ENCODE peak calls at places on chromosomes 16 and 17, in five cellular contexts. One of them, this sample, is unnamed.

GRCh38 chr17:82375359-82376041 is 3.9 kb downstream of the UTS2R start:
- DNase-seq in K562: no peak
- DNase-seq in IMR-90: no peak
- DNase-seq in HepG2: no peak
- DNase-seq in A549: no peak
- DNase-seq in this sample: no peak

GRCh38 chr17:57312242-57312641 is 55.9 kb downstream of the MSI2 start:
- DNase-seq in HepG2: no peak
- DNase-seq in K562: no peak
- DNase-seq in A549: no peak
- DNase-seq in IMR-90: no peak
- DNase-seq in this sample: no peak

GRCh38 chr16:22402191-22402590 is 27.8 kb upstream of the CDR2 start:
- DNase-seq in IMR-90: peak; percentile 20
- DNase-seq in A549: no peak
- DNase-seq in HepG2: no peak
- DNase-seq in K562: no peak
- DNase-seq in this sample: no peak

GRCh38 chr16:53805113-53805512 is 101.2 kb downstream of the FTO start:
- DNase-seq in A549: no peak
- DNase-seq in IMR-90: no peak
- DNase-seq in K562: no peak
- DNase-seq in HepG2: no peak
- DNase-seq in this sample: no peak

GRCh38 chr17:17061516-17061915 is 19.3 kb downstream of the MPRIP start:
- DNase-seq in HepG2: no peak
- DNase-seq in IMR-90: no peak
- DNase-seq in K562: no peak
- DNase-seq in A549: no peak
- DNase-seq in this sample: no peak

GRCh38 chr17:65368341-65368740 is 193.1 kb downstream of the AXIN2 start:
- DNase-seq in A549: no peak
- DNase-seq in HepG2: no peak
- DNase-seq in IMR-90: no peak
- DNase-seq in K562: no peak
- DNase-seq in this sample: no peak

GRCh38 chr17:76841776-76842405 is 26.3 kb upstream of the MGAT5B start:
- DNase-seq in A549: peak; percentile 40
- DNase-seq in K562: peak; percentile 47
- DNase-seq in HepG2: no peak
- DNase-seq in IMR-90: no peak
- DNase-seq in this sample: peak; percentile 64

GRCh38 chr16:15721018-15721417 is 71.0 kb downstream of the NDE1 start:
- DNase-seq in HepG2: no peak
- DNase-seq in A549: no peak
- DNase-seq in IMR-90: no peak
- DNase-seq in K562: no peak
- DNase-seq in this sample: no peak

GRCh38 chr16:67198238-67198734 is 645 bp upstream of the ELMO3 start:
- DNase-seq in A549: peak; percentile 93
- DNase-seq in IMR-90: peak; percentile 29
- DNase-seq in HepG2: no peak
- DNase-seq in K562: no peak
- DNase-seq in this sample: peak; percentile 73

GRCh38 chr16:11308493-11309283 is 27.6 kb upstream of the PRM1 start:
- DNase-seq in K562: peak; percentile 46
- DNase-seq in A549: no peak
- DNase-seq in IMR-90: no peak
- DNase-seq in HepG2: peak; percentile 87
- DNase-seq in this sample: no peak

GRCh38 chr16:62985727-62986126 is 949.5 kb upstream of the CDH8 start:
- DNase-seq in IMR-90: no peak
- DNase-seq in HepG2: no peak
- DNase-seq in K562: no peak
- DNase-seq in A549: no peak
- DNase-seq in this sample: no peak

GRCh38 chr17:80455328-80455710 is 21.1 kb downstream of the NPTX1 start:
- DNase-seq in A549: peak; percentile 88
- DNase-seq in HepG2: peak; percentile 64
- DNase-seq in K562: no peak
- DNase-seq in IMR-90: peak; percentile 46
- DNase-seq in this sample: no peak

GRCh38 chr16:78673884-78674283 is 574.4 kb downstream of the WWOX start:
- DNase-seq in K562: no peak
- DNase-seq in HepG2: no peak
- DNase-seq in IMR-90: no peak
- DNase-seq in A549: no peak
- DNase-seq in this sample: no peak

GRCh38 chr17:37134050-37134449 is 185.3 kb downstream of the AATF start:
- DNase-seq in HepG2: no peak
- DNase-seq in A549: no peak
- DNase-seq in IMR-90: peak; percentile 10
- DNase-seq in K562: no peak
- DNase-seq in this sample: no peak

GRCh38 chr16:63192969-63193368 is 1156.7 kb upstream of the CDH8 start:
- DNase-seq in IMR-90: no peak
- DNase-seq in K562: no peak
- DNase-seq in HepG2: no peak
- DNase-seq in A549: no peak
- DNase-seq in this sample: no peak

GRCh38 chr16:64292953-64293352 is 828.9 kb downstream of the CDH11 start:
- DNase-seq in K562: no peak
- DNase-seq in HepG2: no peak
- DNase-seq in IMR-90: no peak
- DNase-seq in A549: no peak
- DNase-seq in this sample: no peak

GRCh38 chr17:42773290-42774035 is at the start of gene VPS25:
- DNase-seq in IMR-90: peak; percentile 87
- DNase-seq in HepG2: peak; percentile 84
- DNase-seq in K562: peak; percentile 88
- DNase-seq in A549: peak; percentile 98
- DNase-seq in this sample: no peak

GRCh38 chr17:81519284-81520020 is 6.9 kb upstream of the ACTG1 start:
- DNase-seq in HepG2: no peak
- DNase-seq in IMR-90: no peak
- DNase-seq in A549: peak; percentile 61
- DNase-seq in K562: peak; percentile 91
- DNase-seq in this sample: no peak

GRCh38 chr17:72487731-72488325 is 367.0 kb downstream of the SOX9 start:
- DNase-seq in IMR-90: no peak
- DNase-seq in A549: no peak
- DNase-seq in HepG2: no peak
- DNase-seq in K562: no peak
- DNase-seq in this sample: no peak

GRCh38 chr17:57925361-57925990 is 29.7 kb downstream of the CUEDC1 start:
- DNase-seq in IMR-90: no peak
- DNase-seq in A549: no peak
- DNase-seq in HepG2: no peak
- DNase-seq in K562: no peak
- DNase-seq in this sample: no peak

GRCh38 chr16:86072328-86073102 is 173.6 kb downstream of the IRF8 start:
- DNase-seq in IMR-90: peak; percentile 86
- DNase-seq in K562: peak; percentile 75
- DNase-seq in A549: peak; percentile 64
- DNase-seq in HepG2: peak; percentile 41
- DNase-seq in this sample: peak; percentile 80

GRCh38 chr16:77696149-77696548 is 26.2 kb upstream of the NUDT7 start:
- DNase-seq in K562: no peak
- DNase-seq in HepG2: no peak
- DNase-seq in A549: no peak
- DNase-seq in IMR-90: no peak
- DNase-seq in this sample: no peak

GRCh38 chr16:53087101-53087500 is 32.3 kb downstream of the CHD9 start:
- DNase-seq in IMR-90: peak; percentile 72
- DNase-seq in K562: no peak
- DNase-seq in HepG2: no peak
- DNase-seq in A549: no peak
- DNase-seq in this sample: no peak

GRCh38 chr17:72120878-72121163 is at the start of gene SOX9:
- DNase-seq in IMR-90: peak; percentile 96
- DNase-seq in A549: peak; percentile 100
- DNase-seq in K562: no peak
- DNase-seq in HepG2: peak; percentile 98
- DNase-seq in this sample: peak; percentile 85

GRCh38 chr17:3575506-3575905 is 17.9 kb upstream of the TRPV3 start:
- DNase-seq in IMR-90: peak; percentile 76
- DNase-seq in A549: no peak
- DNase-seq in HepG2: no peak
- DNase-seq in K562: no peak
- DNase-seq in this sample: no peak

GRCh38 chr17:18235743-18236256 is 10.4 kb downstream of the LLGL1 start:
- DNase-seq in HepG2: no peak
- DNase-seq in K562: no peak
- DNase-seq in A549: no peak
- DNase-seq in IMR-90: peak; percentile 67
- DNase-seq in this sample: no peak

GRCh38 chr16:11547517-11547916 is 39.2 kb downstream of the LITAF start:
- DNase-seq in HepG2: no peak
- DNase-seq in IMR-90: no peak
- DNase-seq in A549: no peak
- DNase-seq in K562: no peak
- DNase-seq in this sample: no peak

GRCh38 chr16:67435758-67436164 is 4.8 kb downstream of the HSD11B2 start:
- DNase-seq in IMR-90: no peak
- DNase-seq in K562: no peak
- DNase-seq in A549: no peak
- DNase-seq in HepG2: no peak
- DNase-seq in this sample: no peak

GRCh38 chr17:2087597-2088211 is 32.8 kb downstream of the HIC1 start:
- DNase-seq in IMR-90: peak; percentile 12
- DNase-seq in HepG2: no peak
- DNase-seq in K562: no peak
- DNase-seq in A549: no peak
- DNase-seq in this sample: no peak

GRCh38 chr17:55152236-55152635 is 112.5 kb upstream of the HLF start:
- DNase-seq in K562: no peak
- DNase-seq in A549: no peak
- DNase-seq in IMR-90: peak; percentile 61
- DNase-seq in HepG2: no peak
- DNase-seq in this sample: no peak

GRCh38 chr16:24671455-24671954 is 57.9 kb upstream of the TNRC6A start:
- DNase-seq in HepG2: no peak
- DNase-seq in K562: no peak
- DNase-seq in IMR-90: no peak
- DNase-seq in A549: no peak
- DNase-seq in this sample: no peak

GRCh38 chr16:471353-472198 is 46.1 kb downstream of the RAB11FIP3 start:
- DNase-seq in HepG2: no peak
- DNase-seq in K562: no peak
- DNase-seq in A549: no peak
- DNase-seq in IMR-90: peak; percentile 19
- DNase-seq in this sample: peak; percentile 64

GRCh38 chr17:29642171-29642611 is 19.5 kb upstream of the CORO6 start:
- DNase-seq in IMR-90: no peak
- DNase-seq in HepG2: no peak
- DNase-seq in K562: no peak
- DNase-seq in A549: no peak
- DNase-seq in this sample: no peak

GRCh38 chr17:44604149-44605115 is 47.1 kb downstream of the FZD2 start:
- DNase-seq in K562: no peak
- DNase-seq in A549: no peak
- DNase-seq in IMR-90: no peak
- DNase-seq in HepG2: no peak
- DNase-seq in this sample: no peak
- TF ChIP-seq CEBPB in K562: no peak
- TF ChIP-seq CEBPB in A549: no peak
- TF ChIP-seq CEBPB in IMR-90: no peak
- TF ChIP-seq CEBPB in HepG2: no peak
- TF ChIP-seq CEBPB in this sample: no peak

GRCh38 chr16:46689492-46690280 is at the start of gene ORC6:
- DNase-seq in K562: peak; percentile 91
- DNase-seq in HepG2: peak; percentile 97
- DNase-seq in IMR-90: peak; percentile 95
- DNase-seq in A549: peak; percentile 87
- DNase-seq in this sample: peak; percentile 97
- TF ChIP-seq CEBPB in K562: no peak
- TF ChIP-seq CEBPB in HepG2: no peak
- TF ChIP-seq CEBPB in IMR-90: no peak
- TF ChIP-seq CEBPB in A549: no peak
- TF ChIP-seq CEBPB in this sample: no peak

DNA sequence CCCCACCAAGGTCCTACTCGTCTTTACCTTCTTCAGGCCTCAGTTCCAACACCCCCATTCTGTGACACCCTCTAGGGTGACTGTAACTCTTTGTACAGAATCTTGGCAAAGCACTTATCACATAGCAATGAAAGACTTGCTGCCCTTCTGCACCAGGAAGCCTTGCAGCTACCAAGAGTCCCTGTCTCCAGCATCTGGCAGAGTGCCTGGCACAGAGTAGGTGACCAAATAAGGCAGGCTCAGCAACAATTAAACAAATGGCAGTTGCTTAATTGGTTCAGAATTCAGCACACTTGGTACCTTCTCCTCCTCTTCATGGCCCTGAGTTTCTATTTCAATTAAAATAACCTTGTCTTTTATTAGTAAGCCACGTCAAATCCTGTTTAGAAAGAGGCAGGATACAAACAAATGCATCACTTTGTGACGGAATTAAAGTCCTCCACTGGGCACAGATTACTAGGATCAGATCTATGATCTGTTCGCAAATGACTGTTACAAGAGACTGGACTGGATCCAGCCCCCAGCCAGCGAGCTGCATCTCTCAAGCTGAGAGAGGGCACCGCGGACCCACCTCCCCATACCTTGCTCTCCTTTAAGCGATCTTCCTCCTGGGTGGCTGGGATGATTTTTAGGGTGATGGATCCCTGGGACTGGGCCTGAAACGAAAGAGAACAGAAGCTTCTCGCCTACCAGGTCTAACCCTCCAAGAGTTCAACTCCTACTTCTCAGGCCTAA is 9.4 kb downstream of the MPP3 start:
- DNase-seq in A549: no peak
- DNase-seq in HepG2: no peak
- DNase-seq in IMR-90: no peak
- DNase-seq in K562: no peak
- DNase-seq in this sample: no peak
- TF ChIP-seq CEBPB in A549: no peak
- TF ChIP-seq CEBPB in HepG2: no peak
- TF ChIP-seq CEBPB in IMR-90: no peak
- TF ChIP-seq CEBPB in K562: no peak
- TF ChIP-seq CEBPB in this sample: no peak

DNA sequence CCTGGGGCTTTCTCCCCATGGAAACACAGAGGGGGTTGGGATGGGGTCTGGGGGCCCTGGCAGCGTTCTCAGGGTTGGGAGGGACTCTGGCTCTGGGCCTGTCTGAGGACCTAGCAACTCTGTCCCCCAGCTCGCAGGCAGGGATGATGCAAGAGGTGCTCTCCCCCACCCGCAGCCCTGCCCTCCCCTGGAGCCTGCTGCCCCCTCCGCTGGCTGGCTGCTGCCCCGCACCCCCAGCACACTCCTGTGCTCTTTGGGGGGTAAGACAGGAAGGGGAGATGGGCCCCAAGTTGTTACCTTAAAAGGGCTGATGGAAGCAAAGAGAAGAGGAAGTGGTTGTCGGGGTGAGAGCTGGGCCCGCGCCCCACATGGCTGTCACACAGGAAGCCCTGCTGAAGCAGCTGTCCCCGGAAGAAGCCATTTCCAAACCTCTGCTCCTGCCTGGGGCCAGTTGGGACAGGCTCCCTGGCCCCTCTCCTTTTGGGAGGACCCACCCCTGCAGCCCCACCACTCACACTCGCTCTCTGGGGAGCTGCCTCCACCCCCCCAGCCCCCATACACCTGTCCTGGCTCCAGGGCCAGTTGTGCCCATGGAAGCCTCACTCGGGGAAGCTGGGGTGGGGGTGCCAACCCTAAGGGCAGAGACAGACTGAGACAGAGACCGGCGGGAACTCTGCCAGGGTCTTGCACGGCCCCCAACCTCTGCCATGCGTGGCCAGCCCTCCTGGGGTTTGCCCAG is 2.5 kb downstream of the CORO1A start:
- DNase-seq in A549: no peak
- DNase-seq in IMR-90: no peak
- DNase-seq in K562: no peak
- DNase-seq in HepG2: no peak
- DNase-seq in this sample: peak; percentile 51
- TF ChIP-seq CEBPB in A549: no peak
- TF ChIP-seq CEBPB in IMR-90: no peak
- TF ChIP-seq CEBPB in K562: peak; percentile 48
- TF ChIP-seq CEBPB in HepG2: peak; percentile 31
- TF ChIP-seq CEBPB in this sample: peak; percentile 37

This sample was measured in H1.